ENCODE peak calls at places on chromosomes 5 and 9, in four cellular contexts. D is progenitor cell of endocrine pancreas; H is CD4-positive, alpha-beta memory T cell; O is right atrium auricular region. Q is an unnamed sample.

GRCh38 chr5:57805732-57806131 is 323.1 kb upstream of the ACTBL2 start:
- DNase-seq in H (no peak), O (no peak), D (no peak), Q (no peak)

GRCh38 chr9:98502976-98503325 is 205.8 kb downstream of the GABBR2 start:
- DNase-seq in O (no peak), D (no peak), H (no peak), Q (no peak)

GRCh38 chr9:123411191-123411590 is 55.2 kb downstream of the CRB2 start:
- DNase-seq in H (no peak), D (no peak), O (no peak), Q (no peak)

GRCh38 chr5:54524704-54525103 is 7.1 kb downstream of the SNX18 start:
- DNase-seq in O (no peak), H (no peak), D (no peak), Q (no peak)

GRCh38 chr5:143472576-143472975 is 69.1 kb upstream of the NR3C1 start:
- DNase-seq in O (no peak), D (no peak), H (no peak), Q (no peak)

GRCh38 chr5:127757576-127757975 is 54.4 kb downstream of the CCDC192 start:
- DNase-seq in D (no peak), H (peak; percentile 11), O (no peak), Q (peak; percentile 6)

GRCh38 chr9:137298983-137299521 is 3.0 kb downstream of the NRARP start:
- DNase-seq in H (no peak), O (no peak), D (no peak), Q (no peak)

GRCh38 chr5:139776856-139777255 is 18.8 kb upstream of the PSD2 start:
- DNase-seq in D (no peak), H (no peak), O (no peak), Q (no peak)

GRCh38 chr5:9498541-9499497 is 47.1 kb downstream of the SEMA5A start:
- DNase-seq in H (no peak), O (no peak), D (no peak), Q (peak; percentile 26)

GRCh38 chr9:76180541-76180940 is 213.7 kb downstream of the RFK start:
- DNase-seq in H (no peak), D (no peak), O (no peak), Q (no peak)

GRCh38 chr5:122392844-122393243 is 80.8 kb downstream of the SNCAIP start:
- DNase-seq in H (no peak), O (no peak), D (no peak), Q (no peak)

GRCh38 chr5:135245521-135246499 is 153.2 kb downstream of the MACROH2A1 start:
- DNase-seq in O (peak; percentile 48), H (no peak), D (no peak), Q (no peak)

GRCh38 chr5:168262042-168262743 is 29.3 kb upstream of the WWC1 start:
- DNase-seq in H (no peak), D (no peak), O (no peak), Q (no peak)

Q was measured in neuronal stem cell.